ENCODE peak calls at places on chromosomes 13 and 19, in eight cellular contexts. O is uterus, S is osteoblast, N is endodermal cell, W is prostate gland, E is psoas muscle, C is fibroblast of lung, L is suprapubic skin. U is an unnamed sample. For H3K27me3, the result is how much of the 10 kb centered on the place peaks cover.

GRCh38 chr13:27374126-27374613 is 50.2 kb upstream of the GTF3A start:
- DNase-seq in O (no peak), S (no peak), N (no peak), W (no peak), E (no peak), C (no peak), L (no peak), U (no peak)

GRCh38 chr19:22052644-22053013 is 345 bp downstream of the ZNF257 start:
- DNase-seq in O (no peak), S (no peak), N (no peak), W (peak), E (peak), C (no peak), L (no peak), U (no peak)

GRCh38 chr19:36213793-36214387 is 575 bp downstream of the ZNF565 start:
- DNase-seq in O (no peak), S (peak), N (no peak), W (peak), E (no peak), C (peak), L (no peak), U (peak)

GRCh38 chr19:14943601-14944000 is 2.3 kb downstream of the OR7C2 start:
- DNase-seq in O (no peak), S (peak), N (no peak), W (no peak), E (no peak), C (no peak), L (no peak), U (no peak)

GRCh38 chr13:98141938-98142426 is 912 bp upstream of the FARP1 start:
- DNase-seq in O (no peak), S (no peak), N (peak), W (peak), E (peak), C (no peak), L (no peak), U (no peak)

GRCh38 chr19:6737284-6737872 is at the start of gene GPR108:
- DNase-seq in O (peak), S (peak), N (peak), W (peak), E (peak), C (peak), L (peak), U (peak)

GRCh38 chr13:48391257-48391656 is 21.7 kb downstream of the LPAR6 start:
- DNase-seq in O (no peak), S (no peak), N (no peak), W (no peak), E (no peak), C (no peak), L (no peak), U (no peak)

GRCh38 chr13:100088282-100088647 is 628 bp upstream of the PCCA start:
- DNase-seq in O (no peak), S (no peak), N (peak), W (no peak), E (no peak), C (no peak), L (no peak), U (no peak)

GRCh38 chr13:110337287-110337686 is 30.2 kb downstream of the COL4A2 start:
- DNase-seq in O (no peak), S (peak), N (no peak), W (no peak), E (peak), C (no peak), L (no peak), U (no peak)

GRCh38 chr13:47036291-47037008 is 139.6 kb upstream of the HTR2A start:
- DNase-seq in O (no peak), S (no peak), N (no peak), W (no peak), E (no peak), C (no peak), L (no peak), U (no peak)

GRCh38 chr19:51473009-51473707 is 5.2 kb upstream of the CEACAM18 start:
- DNase-seq in O (peak), S (peak), N (peak), W (peak), E (peak), C (peak), L (peak), U (peak)

GRCh38 chr19:3450796-3451411 is 29.4 kb downstream of the SMIM24 start:
- DNase-seq in O (peak), S (peak), N (no peak), W (no peak), E (peak), C (peak), L (peak), U (peak)

GRCh38 chr13:71760226-71760591 is 106.8 kb downstream of the DACH1 start:
- DNase-seq in O (no peak), S (no peak), N (no peak), W (no peak), E (no peak), C (no peak), L (no peak), U (no peak)

GRCh38 chr13:109545964-109546363 is 240.4 kb downstream of the IRS2 start:
- DNase-seq in O (no peak), S (no peak), N (peak), W (no peak), E (no peak), C (no peak), L (no peak), U (no peak)

GRCh38 chr13:50617134-50617721 is 226.3 kb downstream of the DLEU7 start:
- DNase-seq in O (peak), S (peak), N (no peak), W (no peak), E (no peak), C (peak), L (no peak), U (no peak)

GRCh38 chr13:42747399-42747873 is 33.9 kb upstream of the FAM216B start:
- DNase-seq in O (no peak), S (peak), N (no peak), W (peak), E (no peak), C (peak), L (no peak), U (no peak)

GRCh38 chr13:31073859-31074718 is 87.6 kb downstream of the HSPH1 start:
- DNase-seq in O (no peak), S (peak), N (no peak), W (peak), E (no peak), C (peak), L (no peak), U (no peak)

GRCh38 chr19:16326401-16327130 is 1.9 kb downstream of the KLF2 start:
- DNase-seq in O (no peak), S (peak), N (peak), W (no peak), E (peak), C (peak), L (peak), U (no peak)

GRCh38 chr19:35786299-35787160 is 11.2 kb downstream of the ARHGAP33 start:
- DNase-seq in O (no peak), S (peak), N (no peak), W (no peak), E (no peak), C (no peak), L (no peak), U (no peak)

GRCh38 chr19:12365372-12366162 is at the start of gene ZNF442:
- DNase-seq in O (peak), S (peak), N (peak), W (peak), E (peak), C (peak), L (peak), U (peak)

GRCh38 chr13:38463047-38463446 is 113.4 kb downstream of the UFM1 start:
- DNase-seq in O (no peak), S (no peak), N (no peak), W (no peak), E (no peak), C (no peak), L (no peak), U (no peak)

GRCh38 chr13:109196896-109197295 is 567.5 kb downstream of the MYO16 start:
- DNase-seq in O (no peak), S (no peak), N (peak), W (no peak), E (no peak), C (no peak), L (no peak), U (no peak)

GRCh38 chr19:8004723-8005513 is 523 bp downstream of the ELAVL1 start:
- DNase-seq in O (no peak), S (peak), N (no peak), W (no peak), E (no peak), C (peak), L (no peak), U (no peak)

GRCh38 chr13:80177327-80177726 is 163.6 kb downstream of the SPRY2 start:
- DNase-seq in O (no peak), S (no peak), N (no peak), W (no peak), E (no peak), C (peak), L (no peak), U (no peak)

GRCh38 chr19:34274827-34275625 is 20.7 kb downstream of the GARRE1 start:
- DNase-seq in O (no peak), S (peak), N (no peak), W (no peak), E (no peak), C (peak), L (no peak), U (no peak)

GRCh38 chr19:40284501-40285352 is at the start of gene AKT2:
- DNase-seq in O (peak), S (peak), N (peak), W (peak), E (no peak), C (peak), L (peak), U (no peak)

GRCh38 chr19:52901842-52902241 is 4.4 kb upstream of the ZNF320 start:
- DNase-seq in O (no peak), S (no peak), N (no peak), W (no peak), E (no peak), C (no peak), L (no peak), U (no peak)

GRCh38 chr13:47117268-47117667 is 220.4 kb upstream of the HTR2A start:
- DNase-seq in O (no peak), S (peak), N (no peak), W (no peak), E (no peak), C (peak), L (no peak), U (no peak)

GRCh38 chr19:5228932-5229777 is 111.5 kb downstream of the PTPRS start:
- DNase-seq in O (no peak), S (no peak), N (no peak), W (peak), E (no peak), C (peak), L (no peak), U (no peak)

GRCh38 chr19:50710094-50710493 is 9.5 kb downstream of the SHANK1 start:
- DNase-seq in O (no peak), S (no peak), N (no peak), W (no peak), E (peak), C (no peak), L (no peak), U (no peak)

GRCh38 chr19:7618771-7619510 is 10.4 kb downstream of the XAB2 start:
- DNase-seq in O (no peak), S (no peak), N (no peak), W (peak), E (no peak), C (no peak), L (no peak), U (no peak)

GRCh38 chr13:93472296-93472695 is 245.7 kb downstream of the GPC6 start:
- DNase-seq in O (no peak), S (no peak), N (no peak), W (no peak), E (no peak), C (no peak), L (no peak), U (no peak)

GRCh38 chr13:93473441-93474270 is 247.0 kb downstream of the GPC6 start:
- DNase-seq in O (no peak), S (no peak), N (peak), W (no peak), E (no peak), C (peak), L (no peak), U (no peak)

GRCh38 chr13:93477238-93477637 is 250.6 kb downstream of the GPC6 start:
- DNase-seq in O (no peak), S (peak), N (no peak), W (no peak), E (no peak), C (peak), L (no peak), U (no peak)

GRCh38 chr13:93476175-93476574 is 249.6 kb downstream of the GPC6 start:
- DNase-seq in O (no peak), S (peak), N (no peak), W (no peak), E (no peak), C (peak), L (no peak), U (no peak)

DNA sequence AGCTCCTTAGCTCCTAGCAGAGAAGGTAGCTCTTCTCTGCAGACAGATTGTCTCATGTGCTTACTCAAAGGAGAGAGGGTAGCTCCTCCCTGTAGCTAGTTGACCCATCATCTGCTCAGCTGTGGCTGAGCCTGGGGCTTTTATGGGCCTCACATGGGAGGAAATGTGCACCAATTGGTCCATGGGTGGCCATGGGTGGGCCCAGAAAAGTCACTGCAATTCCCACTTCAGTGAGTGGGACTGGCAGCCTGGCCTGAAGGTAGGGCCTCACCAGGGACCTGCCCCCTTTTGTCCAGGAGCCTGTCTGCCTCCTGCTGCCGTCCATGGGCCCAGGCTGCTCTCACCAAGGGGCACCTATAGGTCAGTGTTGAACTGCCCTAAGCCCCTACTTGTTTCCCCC is 246.3 kb downstream of the GPC6 start:
- DNase-seq in O (no peak), S (no peak), N (peak), W (no peak), E (no peak), C (no peak), L (no peak), U (no peak)
- H3K4me3 ChIP-seq in O (no peak), S (no peak), N (no peak), W (no peak), E (no peak), C (no peak), L (no peak), U (no peak)

GRCh38 chr19:30227071-30227621 is 145.0 kb upstream of the ZNF536 start:
- DNase-seq in O (no peak), S (no peak), N (peak), W (no peak), E (no peak), C (no peak), L (no peak), U (no peak)

GRCh38 chr19:30226464-30227070 is 145.6 kb upstream of the ZNF536 start:
- DNase-seq in O (no peak), S (peak), N (peak), W (no peak), E (no peak), C (no peak), L (no peak), U (no peak)

GRCh38 chr19:30224689-30225606 is 147.2 kb upstream of the ZNF536 start:
- DNase-seq in O (no peak), S (peak), N (peak), W (no peak), E (no peak), C (no peak), L (no peak), U (no peak)

GRCh38 chr19:30223866-30224688 is 148.1 kb upstream of the ZNF536 start:
- DNase-seq in O (no peak), S (no peak), N (no peak), W (no peak), E (no peak), C (no peak), L (no peak), U (no peak)

DNA sequence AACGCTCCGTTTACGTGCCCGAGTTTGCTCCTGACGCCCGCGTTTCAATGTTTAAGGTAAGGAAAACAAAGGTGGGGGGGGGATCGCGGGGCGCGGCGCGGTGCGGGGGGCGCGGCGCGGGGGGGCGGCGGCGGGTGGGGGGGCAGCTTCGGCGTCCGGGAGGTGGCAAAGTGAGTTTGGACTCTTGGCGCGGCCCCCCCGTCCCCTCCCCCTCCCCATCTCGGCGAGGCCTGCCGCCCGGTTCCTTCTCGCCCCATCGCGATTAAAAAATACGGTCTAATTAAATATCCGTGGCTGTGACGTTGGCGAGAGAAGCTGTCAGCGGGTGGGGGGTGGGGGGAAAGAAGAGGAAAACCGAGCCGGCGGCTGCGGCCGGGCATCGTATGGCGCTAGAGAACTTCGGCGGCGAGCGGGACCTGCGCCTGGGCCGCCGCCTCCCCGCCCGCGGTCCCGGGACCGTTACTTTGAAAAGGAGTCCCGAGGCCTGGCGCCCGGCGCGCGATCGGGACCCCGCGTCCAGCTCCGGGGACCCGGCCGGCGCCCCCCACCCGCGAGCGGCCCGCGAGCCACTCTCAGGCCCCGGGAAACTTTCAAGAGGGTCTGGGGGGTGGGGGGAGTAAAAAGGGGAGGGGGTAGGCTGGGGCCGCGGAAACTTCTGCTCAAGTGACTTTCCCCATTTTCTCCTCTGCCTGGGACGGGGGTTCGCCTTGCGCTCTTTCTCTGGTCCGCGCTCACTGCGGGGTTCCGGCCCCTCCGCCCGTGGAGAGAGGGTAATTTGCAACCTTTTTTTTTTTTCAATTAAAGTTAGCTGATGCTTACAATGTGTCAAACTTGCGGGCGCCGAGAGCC is 146.3 kb upstream of the ZNF536 start:
- DNase-seq in O (no peak), S (no peak), N (no peak), W (no peak), E (no peak), C (no peak), L (no peak), U (no peak)
- H3K27me3 ChIP-seq in O (under half), S (half or more), N (half or more), W (under half), E (under half), C (under half), L (half or more), U (under half)

GRCh38 chr19:13847033-13847899 is 29.7 kb upstream of the NANOS3 start:
- DNase-seq in O (peak), S (peak), N (peak), W (peak), E (peak), C (peak), L (peak), U (peak)

GRCh38 chr19:13846533-13847032 is 30.4 kb upstream of the NANOS3 start:
- DNase-seq in O (peak), S (peak), N (peak), W (peak), E (peak), C (peak), L (peak), U (peak)

GRCh38 chr19:13848811-13849241 is 28.1 kb upstream of the NANOS3 start:
- DNase-seq in O (no peak), S (peak), N (no peak), W (no peak), E (no peak), C (no peak), L (no peak), U (no peak)

GRCh38 chr19:13849277-13849676 is 27.7 kb upstream of the NANOS3 start:
- DNase-seq in O (peak), S (peak), N (no peak), W (no peak), E (no peak), C (no peak), L (peak), U (no peak)

DNA sequence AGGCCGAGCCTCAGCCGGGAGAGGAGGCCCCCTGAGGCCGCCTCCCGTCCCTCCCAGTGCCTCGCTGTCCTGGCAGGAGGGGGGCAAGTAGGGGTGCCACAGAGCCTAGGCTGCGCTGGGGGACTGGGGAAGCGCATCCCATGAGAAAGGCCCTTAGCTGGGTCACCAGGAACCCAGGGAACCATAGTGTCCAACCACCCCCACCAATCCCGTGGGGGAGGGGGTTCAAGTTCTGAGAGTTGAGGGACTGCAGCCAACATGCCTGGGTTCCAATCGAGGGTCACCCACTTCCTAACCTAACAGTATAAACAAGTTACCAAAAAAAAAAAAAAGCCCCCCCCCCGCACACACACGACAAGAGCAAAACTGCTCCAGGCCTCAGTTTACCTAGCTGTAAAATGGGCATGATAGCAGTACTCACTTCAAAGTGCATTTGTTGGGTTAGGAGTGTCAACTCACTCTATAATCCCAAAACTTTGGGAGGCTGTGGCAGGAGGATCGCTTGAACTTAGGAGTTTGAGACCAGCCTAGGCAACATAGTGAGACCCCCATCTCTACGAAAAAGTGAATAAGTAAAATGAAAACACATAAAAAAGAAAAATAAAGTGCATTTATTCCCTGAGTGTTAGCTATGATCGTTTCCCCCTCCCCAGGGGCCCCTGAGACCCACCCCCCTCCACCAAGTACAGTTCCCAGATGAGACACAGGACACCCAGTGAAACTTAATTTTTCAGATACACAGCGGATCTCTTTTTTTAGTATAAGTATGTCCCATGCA is 28.8 kb upstream of the NANOS3 start:
- DNase-seq in O (no peak), S (peak), N (no peak), W (no peak), E (no peak), C (no peak), L (no peak), U (no peak)
- TF ChIP-seq CTCF in O (no peak), S (no peak), N (no peak), W (no peak), E (no peak), C (no peak), L (no peak), U (peak)

DNA sequence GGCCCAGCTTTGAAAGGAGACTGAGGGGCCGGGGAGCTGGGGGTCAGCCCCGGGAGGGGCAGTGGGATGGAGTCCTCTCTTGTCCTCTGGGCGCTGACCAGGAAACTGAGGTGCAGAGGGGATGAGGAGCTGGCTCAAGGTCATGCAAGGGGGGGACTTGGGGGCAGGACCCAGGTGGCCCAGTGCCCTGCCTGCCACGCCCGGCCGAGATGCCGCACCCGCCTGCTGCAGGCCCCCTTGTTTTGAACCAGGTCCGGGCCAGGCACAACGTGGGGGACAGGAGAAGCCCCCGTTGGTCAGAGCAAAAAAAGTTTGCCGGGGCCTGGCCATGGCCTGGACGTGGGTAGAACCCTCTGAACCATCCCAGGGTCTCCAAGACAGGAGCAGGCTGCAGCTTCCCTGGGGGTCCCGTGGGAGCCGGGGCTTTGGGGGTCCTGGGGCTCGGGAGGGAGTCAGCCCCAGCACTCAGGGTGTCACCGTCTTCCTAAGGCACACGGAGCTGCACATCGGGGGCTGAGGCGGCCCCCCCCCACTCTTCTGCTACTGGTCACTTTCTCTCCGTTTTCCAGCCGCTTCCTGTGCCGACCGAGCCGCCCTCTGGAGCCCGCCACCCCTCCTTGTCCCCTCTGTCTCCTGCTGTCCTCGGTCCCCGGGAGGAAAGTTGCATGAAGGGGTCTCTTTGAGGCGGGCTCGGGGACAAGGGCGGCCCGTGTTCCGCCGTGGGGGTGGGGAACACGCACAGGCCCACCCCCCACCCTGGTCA is 1.4 kb downstream of the EFNA2 start:
- DNase-seq in O (no peak), S (no peak), N (no peak), W (no peak), E (no peak), C (no peak), L (no peak), U (no peak)
- H3K4me3 ChIP-seq in O (no peak), S (no peak), N (peak), W (no peak), E (no peak), C (no peak), L (no peak), U (no peak)